ENCODE peak calls at places on chromosomes 1 and 21, in six cellular contexts. Z, W, D, Q, S and V are unnamed samples.

GRCh38 chr1:89757532-89757931 is 63.3 kb upstream of the LRRC8D start:
- DNase-seq in Z (no peak), S (no peak), W (peak), Q (no peak), D (no peak), V (no peak)

GRCh38 chr1:5988596-5989285 is 3.5 kb downstream of the NPHP4 start:
- DNase-seq in D (no peak), Q (no peak), W (no peak), S (no peak), Z (no peak), V (peak)

GRCh38 chr1:54794401-54795099 is 6.6 kb downstream of the TTC22 start:
- DNase-seq in Q (no peak), W (no peak), S (no peak), D (no peak), Z (no peak), V (no peak)

GRCh38 chr1:39946216-39946615 is 8.7 kb upstream of the MFSD2A start:
- DNase-seq in Q (no peak), D (no peak), W (no peak), Z (no peak), S (no peak), V (no peak)

GRCh38 chr1:31535561-31535960 is 40.8 kb upstream of the TINAGL1 start:
- DNase-seq in Q (no peak), D (no peak), S (no peak), W (no peak), Z (no peak), V (no peak)

GRCh38 chr1:29649375-29650040 is 413.2 kb downstream of the PTPRU start:
- DNase-seq in S (no peak), Q (no peak), D (peak), W (no peak), Z (no peak), V (no peak)

GRCh38 chr1:147627435-147628110 is 42.8 kb downstream of the ACP6 start:
- DNase-seq in Z (no peak), S (no peak), Q (peak), W (peak), D (peak), V (peak)

GRCh38 chr1:169550294-169550693 is 36.0 kb downstream of the F5 start:
- DNase-seq in W (no peak), S (no peak), D (no peak), Z (no peak), Q (no peak), V (no peak)

GRCh38 chr1:180482425-180483275 is 19.7 kb downstream of the ACBD6 start:
- DNase-seq in S (no peak), Q (no peak), Z (no peak), D (no peak), W (peak), V (no peak)

GRCh38 chr21:43721225-43721605 is 2.3 kb downstream of the PDXK start:
- DNase-seq in Q (no peak), S (no peak), Z (no peak), D (no peak), W (no peak), V (no peak)

GRCh38 chr1:246497331-246497915 is 9.7 kb downstream of the SMYD3 start:
- DNase-seq in S (no peak), Z (no peak), W (peak), D (no peak), Q (no peak), V (no peak)

GRCh38 chr1:36225298-36225899 is 1.2 kb downstream of the THRAP3 start:
- DNase-seq in S (no peak), W (no peak), D (no peak), Z (no peak), Q (no peak), V (no peak)

GRCh38 chr1:197838836-197839235 is 63.6 kb upstream of the DENND1B start:
- DNase-seq in Q (no peak), S (no peak), D (no peak), Z (no peak), W (no peak), V (no peak)

GRCh38 chr1:209012443-209013196 is 570.9 kb upstream of the CAMK1G start:
- DNase-seq in S (no peak), Q (no peak), Z (no peak), D (no peak), W (no peak), V (no peak)

GRCh38 chr21:45618846-45619485 is 24.6 kb upstream of the PCBP3 start:
- DNase-seq in S (no peak), D (no peak), Z (no peak), Q (no peak), W (no peak), V (peak)

GRCh38 chr1:155010211-155010918 is 7.8 kb downstream of the ZBTB7B start:
- DNase-seq in Z (no peak), Q (no peak), S (no peak), D (no peak), W (peak), V (no peak)

GRCh38 chr21:39386194-39386593 is 37.3 kb upstream of the HMGN1 start:
- DNase-seq in W (no peak), Z (no peak), Q (no peak), D (peak), S (peak), V (no peak)

GRCh38 chr1:41751804-41752513 is 166.8 kb downstream of the HIVEP3 start:
- DNase-seq in W (no peak), Z (no peak), S (peak), D (no peak), Q (no peak), V (no peak)

GRCh38 chr1:111161843-111162242 is 21.8 kb downstream of the CEPT1 start:
- DNase-seq in Z (no peak), S (no peak), W (no peak), D (no peak), Q (no peak), V (no peak)

GRCh38 chr21:24223625-24224024 is 1383.7 kb downstream of the MRPL39 start:
- DNase-seq in D (no peak), S (no peak), W (no peak), Z (no peak), Q (no peak), V (no peak)

GRCh38 chr1:6108937-6109636 is 63.4 kb downstream of the KCNAB2 start:
- DNase-seq in Q (no peak), W (peak), D (no peak), S (no peak), Z (no peak), V (no peak)

GRCh38 chr1:80155371-80155770 is 1148.8 kb upstream of the ADGRL4 start:
- DNase-seq in Q (no peak), D (no peak), Z (no peak), W (no peak), S (no peak), V (no peak)

GRCh38 chr1:98422821-98423220 is 238.7 kb upstream of the SNX7 start:
- DNase-seq in W (no peak), D (no peak), Q (no peak), Z (no peak), S (no peak), V (no peak)

GRCh38 chr1:245363821-245364220 is 209.0 kb downstream of the KIF26B start:
- DNase-seq in Z (no peak), S (no peak), Q (no peak), D (no peak), W (no peak), V (peak)

GRCh38 chr1:111471012-111471411 is 2.8 kb upstream of the C1orf162 start:
- DNase-seq in W (peak), Q (no peak), S (peak), Z (peak), D (no peak), V (peak)

GRCh38 chr1:119549719-119550141 is 42.7 kb downstream of the HSD3B1 start:
- DNase-seq in Q (peak), W (peak), S (no peak), Z (no peak), D (peak), V (peak)

GRCh38 chr1:16300436-16300835 is 51.8 kb downstream of the FBXO42 start:
- DNase-seq in Z (no peak), S (no peak), D (no peak), Q (no peak), W (no peak), V (no peak)

GRCh38 chr1:87042127-87042811 is 127.8 kb downstream of the HS2ST1 start:
- DNase-seq in S (no peak), Z (no peak), Q (no peak), W (no peak), D (no peak), V (no peak)

GRCh38 chr1:182595641-182596240 is 6.7 kb upstream of the RNASEL start:
- DNase-seq in S (peak), W (peak), D (peak), Q (peak), Z (peak), V (no peak)

GRCh38 chr1:228358039-228358763 is 48.4 kb downstream of the TRIM11 start:
- DNase-seq in Q (no peak), Z (no peak), W (no peak), D (no peak), S (no peak), V (no peak)

GRCh38 chr1:212737559-212737958 is 37.9 kb upstream of the BATF3 start:
- DNase-seq in Z (no peak), D (no peak), W (no peak), Q (no peak), S (no peak), V (no peak)

GRCh38 chr1:183548136-183548535 is 42.1 kb downstream of the NCF2 start:
- DNase-seq in Q (no peak), D (no peak), Z (no peak), S (no peak), W (no peak), V (no peak)

GRCh38 chr1:210558302-210558701 is 229.6 kb downstream of the HHAT start:
- DNase-seq in W (no peak), D (no peak), Q (no peak), S (no peak), Z (no peak), V (no peak)

GRCh38 chr1:225845633-225846259 is 35.8 kb downstream of the EPHX1 start:
- DNase-seq in D (peak), S (peak), Q (peak), Z (no peak), W (peak), V (peak)

GRCh38 chr1:233700338-233700737 is 86.4 kb downstream of the KCNK1 start:
- DNase-seq in S (no peak), D (no peak), Q (no peak), Z (no peak), W (no peak), V (no peak)